ENCODE peak calls at places on chromosomes 7 and 10, in seven cellular contexts. N is colonic mucosa, P is AG04450, B is GM23338, V is BJ, U is heart left ventricle, X is left lung. A is an unnamed sample.
A peak's percentile ranks its signal among the peaks of the same experiment; 100 is the strongest.

GRCh38 chr10:69632516-69633199 is 2.6 kb downstream of the FAM241B start:
- DNase-seq in N (no peak), P (no peak), B (no peak), V (no peak), U (no peak), X (no peak), A (no peak)

GRCh38 chr10:12720217-12720981 is 281.1 kb downstream of the CCDC3 start:
- DNase-seq in N (peak; percentile 94), P (peak; percentile 46), B (no peak), V (peak; percentile 28), U (peak; percentile 41), X (no peak), A (peak; percentile 89)

GRCh38 chr10:103130910-103131309 is 62.2 kb downstream of the NT5C2 start:
- DNase-seq in N (no peak), P (no peak), B (no peak), V (no peak), U (no peak), X (no peak), A (no peak)

GRCh38 chr10:116840389-116841075 is 8.8 kb upstream of the ENO4 start:
- DNase-seq in N (no peak), P (no peak), B (no peak), V (no peak), U (no peak), X (no peak), A (no peak)

GRCh38 chr10:18501198-18501597 is 150.2 kb downstream of the NSUN6 start:
- DNase-seq in N (no peak), P (no peak), B (no peak), V (no peak), U (no peak), X (no peak), A (no peak)

GRCh38 chr7:5282464-5283316 is at the start of gene SLC29A4:
- DNase-seq in N (peak; percentile 58), P (no peak), B (no peak), V (no peak), U (peak; percentile 48), X (peak; percentile 91), A (peak; percentile 71)

GRCh38 chr10:106557053-106557452 is 607.5 kb downstream of the SORCS1 start:
- DNase-seq in N (no peak), P (no peak), B (no peak), V (no peak), U (no peak), X (no peak), A (no peak)

GRCh38 chr10:51057925-51058324 is 16.4 kb upstream of the PRKG1 start:
- DNase-seq in N (no peak), P (no peak), B (no peak), V (no peak), U (no peak), X (no peak), A (no peak)

GRCh38 chr7:8114175-8114574 is 145.6 kb downstream of the GLCCI1 start:
- DNase-seq in N (no peak), P (no peak), B (no peak), V (no peak), U (no peak), X (no peak), A (no peak)

GRCh38 chr10:103663802-103664201 is 170.3 kb downstream of the NEURL1 start:
- DNase-seq in N (no peak), P (no peak), B (no peak), V (no peak), U (peak; percentile 54), X (no peak), A (no peak)

GRCh38 chr10:93873427-93874115 is 20.2 kb upstream of the SLC35G1 start:
- DNase-seq in N (no peak), P (no peak), B (peak; percentile 21), V (no peak), U (no peak), X (no peak), A (no peak)

GRCh38 chr7:135320277-135320676 is 86.6 kb downstream of the STRA8 start:
- DNase-seq in N (peak; percentile 54), P (peak; percentile 58), B (no peak), V (no peak), U (peak; percentile 74), X (peak; percentile 82), A (peak; percentile 31)

GRCh38 chr10:68231916-68232315 is at the start of gene ATOH7:
- DNase-seq in N (peak; percentile 22), P (no peak), B (peak; percentile 66), V (no peak), U (no peak), X (no peak), A (no peak)

GRCh38 chr7:12741951-12742575 is 54.6 kb downstream of the ARL4A start:
- DNase-seq in N (no peak), P (no peak), B (no peak), V (no peak), U (no peak), X (no peak), A (no peak)

GRCh38 chr10:96370575-96371157 is 11.9 kb upstream of the OPALIN start:
- DNase-seq in N (peak; percentile 51), P (no peak), B (peak; percentile 86), V (no peak), U (peak; percentile 40), X (no peak), A (peak; percentile 73)

GRCh38 chr7:24974026-24974832 is 5.7 kb downstream of the OSBPL3 start:
- DNase-seq in N (no peak), P (no peak), B (no peak), V (no peak), U (no peak), X (no peak), A (no peak)

GRCh38 chr7:138184191-138184590 is 107.9 kb downstream of the AKR1D1 start:
- DNase-seq in N (no peak), P (no peak), B (no peak), V (no peak), U (no peak), X (no peak), A (no peak)

GRCh38 chr10:61643316-61643751 is 19.4 kb upstream of the CABCOCO1 start:
- DNase-seq in N (no peak), P (no peak), B (peak; percentile 58), V (peak; percentile 64), U (no peak), X (no peak), A (peak; percentile 61)

GRCh38 chr10:7756360-7756992 is 31.3 kb downstream of the KIN start:
- DNase-seq in N (peak; percentile 37), P (no peak), B (peak; percentile 53), V (no peak), U (no peak), X (no peak), A (no peak)

GRCh38 chr10:77530011-77530410 is 107.6 kb downstream of the KCNMA1 start:
- DNase-seq in N (no peak), P (no peak), B (no peak), V (no peak), U (no peak), X (no peak), A (no peak)

GRCh38 chr10:77230194-77230593 is 407.4 kb downstream of the KCNMA1 start:
- DNase-seq in N (no peak), P (peak; percentile 18), B (no peak), V (peak; percentile 88), U (no peak), X (no peak), A (no peak)

GRCh38 chr7:77315102-77315501 is 101.0 kb downstream of the GSAP start:
- DNase-seq in N (no peak), P (no peak), B (no peak), V (no peak), U (no peak), X (no peak), A (no peak)

GRCh38 chr10:23193435-23194074 is 1.4 kb downstream of the PTF1A start:
- DNase-seq in N (no peak), P (no peak), B (no peak), V (no peak), U (no peak), X (no peak), A (no peak)

GRCh38 chr10:23195846-23196200 is 3.7 kb downstream of the PTF1A start:
- DNase-seq in N (no peak), P (no peak), B (no peak), V (no peak), U (no peak), X (no peak), A (no peak)

GRCh38 chr10:23194966-23195845 is 3.1 kb downstream of the PTF1A start:
- DNase-seq in N (no peak), P (no peak), B (peak; percentile 62), V (no peak), U (no peak), X (peak; percentile 74), A (no peak)

GRCh38 chr10:23192741-23193434 is 776 bp downstream of the PTF1A start:
- DNase-seq in N (no peak), P (no peak), B (peak; percentile 68), V (no peak), U (no peak), X (peak; percentile 68), A (no peak)

GRCh38 chr10:23194471-23194965 is 2.4 kb downstream of the PTF1A start:
- DNase-seq in N (no peak), P (no peak), B (no peak), V (no peak), U (no peak), X (no peak), A (no peak)
- H3K27me3 ChIP-seq in N (peaks cover 73% of the 10 kb centered on the region), P (peaks cover 61% of the 10 kb centered on the region), B (peaks cover 100% of the 10 kb centered on the region), V (peaks cover 44% of the 10 kb centered on the region), U (peaks cover 90% of the 10 kb centered on the region), X (peaks cover 100% of the 10 kb centered on the region), A (peaks cover 23% of the 10 kb centered on the region)

DNA sequence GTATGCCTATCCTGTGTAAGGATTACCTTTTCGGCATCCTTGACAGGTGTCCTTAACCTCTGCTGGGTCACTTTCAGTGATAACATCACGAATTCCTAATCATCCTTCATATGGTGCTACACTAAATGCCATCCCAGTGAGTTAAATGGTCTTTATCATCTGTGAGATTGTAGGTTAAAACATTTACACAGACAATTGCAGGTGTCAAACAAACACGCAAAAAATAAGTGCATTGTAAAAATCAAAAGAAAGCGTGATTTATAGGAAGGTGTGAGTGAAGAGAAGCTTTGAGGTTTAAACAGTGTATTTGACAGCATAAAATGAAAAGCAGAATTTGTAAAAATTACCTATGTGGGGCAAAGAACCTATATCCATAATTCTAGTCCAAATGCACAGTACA is 111.5 kb upstream of the IFRD1 start:
- DNase-seq in N (no peak), P (no peak), B (no peak), V (no peak), U (no peak), X (no peak), A (no peak)
- H3K27me3 ChIP-seq in N (no peaks in the 10 kb centered on the region), P (no peaks in the 10 kb centered on the region), B (no peaks in the 10 kb centered on the region), V (no peaks in the 10 kb centered on the region), U (no peaks in the 10 kb centered on the region), X (no peaks in the 10 kb centered on the region), A (no peaks in the 10 kb centered on the region)

DNA sequence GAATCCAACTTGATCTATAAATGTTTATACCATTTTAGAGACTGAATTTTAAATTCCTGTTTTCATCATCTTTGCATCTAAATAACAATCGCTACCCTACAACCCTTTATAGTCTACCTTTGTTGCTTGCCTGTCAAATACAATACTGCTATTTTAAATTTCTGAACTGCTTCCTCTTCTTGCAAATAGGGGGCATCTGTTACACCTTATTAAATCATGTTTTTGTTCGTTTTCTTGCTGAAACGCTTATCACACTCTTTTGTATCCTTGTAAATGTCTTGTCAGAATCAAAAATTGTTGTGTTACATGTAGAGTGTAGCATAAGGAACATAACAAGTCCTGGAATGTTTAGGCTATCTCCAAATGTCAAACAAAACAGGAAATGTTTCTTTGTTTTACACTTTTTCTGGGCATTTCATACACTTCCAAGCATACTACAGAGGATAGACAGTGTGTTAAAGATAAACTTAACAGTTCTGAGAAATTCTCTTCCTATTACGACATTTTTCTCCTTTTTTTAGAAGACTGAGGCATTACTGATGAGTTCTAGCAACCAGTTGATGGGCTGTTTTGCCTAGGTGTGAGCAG is 281.3 kb downstream of the GPR158 start:
- DNase-seq in N (no peak), P (no peak), B (no peak), V (no peak), U (no peak), X (no peak), A (no peak)
- H3K27me3 ChIP-seq in N (no peaks in the 10 kb centered on the region), P (no peaks in the 10 kb centered on the region), B (no peaks in the 10 kb centered on the region), V (no peaks in the 10 kb centered on the region), U (no peaks in the 10 kb centered on the region), X (no peaks in the 10 kb centered on the region), A (no peaks in the 10 kb centered on the region)

GRCh38 chr10:6047847-6048246 is 14.3 kb downstream of the IL2RA start:
- DNase-seq in N (peak; percentile 16), P (no peak), B (no peak), V (no peak), U (peak; percentile 3), X (no peak), A (no peak)
- H3K27me3 ChIP-seq in N (no peaks in the 10 kb centered on the region), P (peaks cover 28% of the 10 kb centered on the region), B (no peaks in the 10 kb centered on the region), V (peaks cover 8% of the 10 kb centered on the region), U (no peaks in the 10 kb centered on the region), X (no peaks in the 10 kb centered on the region), A (peaks cover 27% of the 10 kb centered on the region)